ENCODE peak calls at places on chromosomes 12 and 14, in five cellular contexts. M is fibroblast of the aortic adventitia; F is stimulated activated CD8-positive, alpha-beta memory T cell treated with anti-CD3 and anti-CD28 coated beads, Interleukin-7, amount 100 ng/mL, for 1 hour; G is mesothelial cell of epicardium; J is NCI-H460. L is an unnamed sample.

GRCh38 chr12:117863004-117863709 is 105.6 kb downstream of the KSR2 start:
- DNase-seq in G (no peak), M (no peak), J (no peak), F (no peak), L (peak)

GRCh38 chr14:33922125-33922524 is 28.7 kb downstream of the EGLN3 start:
- DNase-seq in M (no peak), G (no peak), F (no peak), J (no peak), L (no peak)

GRCh38 chr12:109222496-109222895 is 86.6 kb downstream of the FOXN4 start:
- DNase-seq in F (no peak), M (no peak), G (no peak), J (no peak), L (no peak)

GRCh38 chr14:99035712-99036593 is 236.0 kb downstream of the BCL11B start:
- DNase-seq in F (no peak), M (peak), J (no peak), G (peak), L (peak)

GRCh38 chr12:124747426-124748161 is 116.1 kb downstream of the SCARB1 start:
- DNase-seq in M (peak), J (no peak), G (no peak), F (no peak), L (peak)

GRCh38 chr12:57638096-57638495 is 5.1 kb upstream of the B4GALNT1 start:
- DNase-seq in G (no peak), F (no peak), J (no peak), M (no peak), L (no peak)

GRCh38 chr14:35458442-35458841 is 53.9 kb upstream of the NFKBIA start:
- DNase-seq in J (no peak), G (no peak), M (no peak), F (no peak), L (no peak)

GRCh38 chr14:90677484-90678045 is 138.7 kb downstream of the TTC7B start:
- DNase-seq in M (peak), J (peak), F (no peak), G (no peak), L (peak)

GRCh38 chr12:120651821-120652220 is 11.4 kb downstream of the CABP1 start:
- DNase-seq in J (no peak), M (peak), F (no peak), G (no peak), L (peak)

GRCh38 chr12:100295764-100296555 is 29.0 kb downstream of the SCYL2 start:
- DNase-seq in F (no peak), M (peak), G (no peak), J (no peak), L (peak)

GRCh38 chr14:102185360-102185759 is 45.7 kb downstream of the WDR20 start:
- DNase-seq in M (no peak), G (no peak), J (peak), F (no peak), L (no peak)

GRCh38 chr12:47741340-47741703 is 16.0 kb upstream of the ENDOU start:
- DNase-seq in G (no peak), F (peak), M (no peak), J (no peak), L (no peak)